ENCODE peak calls at places on chromosomes 12 and 14, in ten cellular contexts. P is uterus; S is CD8-positive, alpha-beta memory T cell; F is IMR-90; U is thoracic aorta; Y is pancreas; W is right cardiac atrium; B is sigmoid colon; R is coronary artery; J is fibroblast of lung. C is an unnamed sample.

GRCh38 chr14:105416671-105417070 is 3.0 kb upstream of the MTA1 start:
- DNase-seq in J (no peak), P (no peak), S (no peak), U (no peak), R (no peak), W (no peak), F (no peak), Y (no peak), B (no peak), C (no peak)

GRCh38 chr14:23528555-23528954 is 23.0 kb downstream of the ZFHX2 start:
- DNase-seq in J (no peak), B (no peak), S (no peak), F (no peak), R (no peak), Y (no peak), P (no peak), U (no peak), W (no peak), C (no peak)

GRCh38 chr12:85225501-85225900 is 54.5 kb upstream of the ALX1 start:
- DNase-seq in P (no peak), F (no peak), R (no peak), J (no peak), W (no peak), Y (no peak), U (no peak), S (no peak), B (no peak), C (no peak)

GRCh38 chr14:105617201-105617777 is 90.9 kb downstream of the TMEM121 start:
- DNase-seq in B (no peak), S (no peak), U (no peak), R (peak), J (no peak), F (no peak), P (no peak), Y (no peak), W (no peak), C (no peak)

GRCh38 chr12:25262696-25263095 is 12.0 kb upstream of the KRAS start:
- DNase-seq in U (no peak), P (no peak), W (no peak), Y (no peak), F (no peak), R (no peak), J (no peak), S (no peak), B (no peak), C (no peak)

GRCh38 chr12:17108877-17109520 is 503.0 kb upstream of the LMO3 start:
- DNase-seq in U (no peak), F (no peak), J (peak), P (no peak), R (no peak), W (no peak), B (no peak), Y (no peak), S (no peak), C (peak)

GRCh38 chr12:115405471-115405860 is 721.5 kb upstream of the TBX3 start:
- DNase-seq in P (no peak), J (no peak), F (no peak), U (no peak), Y (no peak), R (no peak), S (no peak), W (no peak), B (no peak), C (no peak)

GRCh38 chr12:93762059-93762719 is 85.0 kb downstream of the CRADD start:
- DNase-seq in B (no peak), J (peak), U (no peak), R (no peak), S (no peak), F (peak), P (no peak), W (no peak), Y (no peak), C (no peak)

GRCh38 chr12:57583008-57583831 is 7.8 kb upstream of the PIP4K2C start:
- DNase-seq in P (peak), B (peak), S (peak), Y (peak), J (peak), R (peak), F (peak), W (no peak), U (peak), C (peak)

GRCh38 chr12:4819654-4820053 is 90.1 kb upstream of the KCNA1 start:
- DNase-seq in F (peak), R (no peak), Y (no peak), B (no peak), P (no peak), U (peak), J (peak), S (no peak), W (no peak), C (no peak)

GRCh38 chr14:68214431-68214830 is 394.9 kb downstream of the RAD51B start:
- DNase-seq in W (no peak), S (no peak), P (no peak), J (no peak), F (no peak), R (no peak), U (no peak), Y (no peak), B (no peak), C (no peak)

GRCh38 chr14:26841920-26842741 is 244.3 kb upstream of the NOVA1 start:
- DNase-seq in P (peak), Y (peak), U (no peak), J (peak), F (peak), R (no peak), B (peak), S (no peak), W (no peak), C (no peak)

DNA sequence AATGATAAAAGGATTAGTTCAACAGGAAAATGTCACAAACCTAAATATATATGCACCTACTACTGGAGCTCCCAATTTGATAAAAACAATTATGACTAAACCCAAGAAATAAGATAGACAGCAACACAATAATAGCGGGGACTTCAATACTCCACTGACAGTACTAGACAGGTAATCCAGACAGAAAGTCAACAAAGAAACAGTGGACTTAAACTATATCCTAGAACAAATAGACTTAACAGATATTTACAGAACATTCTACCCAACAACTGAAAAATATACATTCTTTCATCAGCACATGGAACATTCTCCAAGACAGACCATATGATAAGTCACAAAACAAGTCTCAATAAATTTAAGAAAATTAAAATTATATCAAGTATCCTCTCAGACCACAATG is 28.0 kb upstream of the LGR5 start:
- DNase-seq in S (no peak), R (no peak), U (no peak), W (no peak), J (no peak), B (no peak), P (no peak), Y (no peak), F (no peak), C (no peak)
- H3K4me3 ChIP-seq in S (no peak), R (no peak), U (no peak), W (no peak), J (no peak), B (no peak), P (no peak), Y (no peak), F (no peak), C (no peak)

GRCh38 chr14:65117795-65118746 is 15.8 kb upstream of the MAX start:
- DNase-seq in S (no peak), U (no peak), B (no peak), W (no peak), Y (no peak), J (no peak), P (peak), R (no peak), F (no peak), C (peak)
- H3K27ac ChIP-seq in S (no peak), U (no peak), B (no peak), W (peak), Y (no peak), J (no peak), P (peak), R (no peak), F (no peak), C (no peak)

GRCh38 chr14:53620325-53620716 is 336.3 kb downstream of the BMP4 start:
- DNase-seq in Y (no peak), W (no peak), J (peak), B (no peak), R (no peak), P (no peak), S (no peak), F (peak), U (no peak), C (no peak)
- H3K4me3 ChIP-seq in Y (no peak), W (no peak), J (no peak), B (no peak), R (no peak), P (no peak), S (no peak), F (no peak), U (no peak), C (no peak)

DNA sequence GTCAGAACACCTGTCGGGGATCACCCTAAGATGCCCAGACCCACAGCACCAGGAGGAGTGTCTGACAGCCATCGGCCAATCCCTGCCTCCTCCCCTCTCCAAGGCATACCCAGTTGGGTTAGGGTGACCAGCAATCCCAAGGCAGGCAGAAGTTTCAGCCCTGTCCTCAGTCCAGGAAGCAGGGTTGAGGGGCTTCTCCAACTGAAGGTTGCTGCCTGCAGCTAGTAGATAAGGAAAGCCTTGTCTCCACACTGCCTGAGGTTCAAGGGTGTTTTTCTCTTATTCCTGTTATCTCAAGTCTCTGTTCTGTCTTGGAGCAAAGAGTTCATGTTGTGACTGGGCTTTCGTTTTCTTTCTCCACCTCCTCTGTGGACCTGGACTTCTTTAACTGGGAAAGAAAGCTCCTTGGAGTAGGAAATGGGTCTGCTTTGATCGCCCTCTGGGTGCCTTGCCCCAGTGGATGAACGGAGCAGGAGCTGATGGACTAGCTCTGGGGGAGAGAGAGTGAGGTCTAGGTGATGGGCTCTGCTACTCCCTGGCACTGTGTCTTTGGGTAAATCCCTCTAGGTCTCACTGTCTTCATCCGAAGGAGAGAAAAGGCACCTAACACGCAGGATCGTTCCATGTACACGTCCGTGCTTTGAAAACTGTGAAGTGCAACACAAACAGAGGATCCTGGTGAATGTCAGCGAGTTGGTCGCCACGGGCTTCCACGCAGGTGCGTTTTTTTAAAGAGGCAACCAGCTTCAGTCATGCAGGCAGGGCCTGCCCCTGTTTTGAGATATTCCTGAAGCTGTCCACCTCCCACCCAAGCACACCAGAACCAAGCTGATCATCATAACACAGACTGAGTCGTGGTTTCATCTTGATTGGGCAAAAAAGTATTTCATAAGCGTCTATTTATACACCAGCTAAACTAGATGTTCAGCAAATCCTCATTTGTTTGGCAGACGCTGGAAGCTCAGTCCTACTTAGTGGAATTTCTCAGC is 52.5 kb upstream of the FOXN3 start:
- DNase-seq in U (no peak), Y (no peak), J (peak), S (no peak), W (no peak), F (peak), R (no peak), P (no peak), B (no peak), C (no peak)
- H3K27ac ChIP-seq in U (peak), Y (no peak), J (no peak), S (no peak), W (no peak), F (no peak), R (peak), P (no peak), B (no peak), C (no peak)

GRCh38 chr12:6952860-6953416 is 1.8 kb downstream of the PTPN6 start:
- DNase-seq in F (no peak), S (peak), W (no peak), J (no peak), P (no peak), R (no peak), B (peak), Y (no peak), U (no peak), C (no peak)

GRCh38 chr12:6955462-6956331 is 4.5 kb downstream of the PTPN6 start:
- DNase-seq in S (peak), W (peak), B (peak), P (no peak), F (no peak), J (no peak), Y (peak), R (no peak), U (no peak), C (no peak)

GRCh38 chr12:6954754-6955461 is 3.8 kb downstream of the PTPN6 start:
- DNase-seq in U (no peak), B (peak), F (no peak), W (peak), Y (peak), R (no peak), S (peak), P (no peak), J (no peak), C (no peak)

GRCh38 chr12:6953417-6954315 is 2.5 kb downstream of the PTPN6 start:
- DNase-seq in S (peak), P (no peak), J (peak), R (peak), U (no peak), Y (peak), B (peak), W (peak), F (no peak), C (peak)

GRCh38 chr12:6954316-6954710 is 3.2 kb downstream of the PTPN6 start:
- DNase-seq in J (no peak), W (peak), B (no peak), P (no peak), S (no peak), F (no peak), R (no peak), U (no peak), Y (no peak), C (no peak)
- H3K4me3 ChIP-seq in J (no peak), W (no peak), B (peak), P (no peak), S (peak), F (no peak), R (no peak), U (peak), Y (no peak), C (no peak)

GRCh38 chr14:49551569-49551968 is 34.6 kb downstream of the RPS29 start:
- DNase-seq in U (no peak), P (no peak), R (no peak), S (no peak), F (no peak), W (no peak), Y (no peak), B (no peak), J (no peak), C (no peak)
- H3K27ac ChIP-seq in U (no peak), P (no peak), R (no peak), S (no peak), F (no peak), W (no peak), Y (no peak), B (no peak), J (no peak), C (no peak)

GRCh38 chr14:70884595-70885342 is 22.5 kb upstream of the PCNX1 start:
- DNase-seq in F (no peak), Y (no peak), J (peak), R (no peak), W (no peak), P (no peak), B (no peak), U (no peak), S (no peak), C (no peak)

GRCh38 chr14:70888151-70888499 is 19.1 kb upstream of the PCNX1 start:
- DNase-seq in S (no peak), F (no peak), W (no peak), U (no peak), P (no peak), J (no peak), R (no peak), Y (no peak), B (no peak), C (no peak)

GRCh38 chr14:70887207-70888150 is 19.8 kb upstream of the PCNX1 start:
- DNase-seq in R (no peak), W (no peak), Y (no peak), J (peak), U (no peak), F (peak), S (no peak), B (no peak), P (no peak), C (no peak)

GRCh38 chr14:70885343-70886014 is 21.8 kb upstream of the PCNX1 start:
- DNase-seq in F (no peak), B (no peak), S (no peak), P (no peak), R (no peak), W (no peak), J (no peak), U (no peak), Y (no peak), C (no peak)

DNA sequence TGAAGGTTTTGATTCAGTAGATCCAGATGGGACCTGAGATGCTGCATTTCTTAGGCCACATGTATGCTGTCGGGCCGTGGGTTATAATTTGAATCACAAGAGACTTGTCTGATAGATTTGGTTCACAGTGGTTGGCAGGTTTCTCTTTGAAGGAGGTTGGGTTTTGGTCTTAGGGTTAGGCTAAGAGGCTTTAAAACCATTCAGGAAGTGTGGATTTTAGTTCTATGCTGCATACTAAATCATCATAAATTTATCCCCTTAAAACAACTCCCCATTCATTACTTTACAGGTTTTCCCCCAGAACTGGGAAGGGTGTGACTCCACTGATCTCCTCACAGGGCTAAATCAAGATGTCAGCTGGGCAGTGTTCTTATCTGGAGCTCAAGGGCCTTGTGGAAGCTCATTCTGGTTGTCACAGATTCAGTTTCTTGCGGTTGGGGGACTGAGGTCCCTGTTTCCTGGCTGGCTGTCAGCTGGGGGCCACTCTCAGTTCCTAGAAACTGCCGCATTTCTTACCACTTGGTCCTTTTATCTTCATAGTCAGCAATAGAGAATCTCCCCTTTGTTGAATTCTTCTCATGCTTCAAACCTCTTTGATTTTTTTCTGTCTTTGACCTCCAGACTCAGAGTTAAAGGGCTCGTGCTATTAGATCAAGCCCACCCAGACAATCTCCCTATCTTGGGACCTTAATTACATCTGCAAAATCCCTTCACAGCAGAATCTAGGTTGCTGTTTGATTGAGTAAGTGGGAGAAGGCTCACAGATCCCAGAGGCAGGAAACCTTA is 20.6 kb upstream of the PCNX1 start:
- DNase-seq in U (no peak), F (no peak), S (peak), J (no peak), Y (no peak), W (no peak), B (no peak), P (no peak), R (no peak), C (no peak)
- H3K4me3 ChIP-seq in U (peak), F (no peak), S (peak), J (no peak), Y (no peak), W (no peak), B (no peak), P (no peak), R (no peak), C (no peak)

DNA sequence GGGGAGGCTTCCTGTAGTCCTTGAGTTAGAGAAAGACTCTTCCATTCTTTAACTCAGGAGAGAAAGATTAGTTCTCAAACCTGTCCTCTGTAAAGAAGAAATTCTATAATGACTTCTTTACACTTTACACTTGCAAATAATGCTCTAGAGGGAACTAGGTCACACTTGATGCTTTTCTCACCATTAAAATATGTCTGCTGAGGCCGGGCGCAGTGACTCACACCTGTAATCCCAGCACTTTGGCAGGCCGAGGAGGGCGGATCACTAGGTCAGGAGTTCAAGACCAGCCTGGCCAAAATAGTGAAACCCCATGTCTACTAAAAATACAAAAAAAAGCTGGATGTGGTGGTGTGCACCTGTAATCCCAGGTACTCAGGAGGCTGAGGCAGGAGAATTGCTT is 6.3 kb downstream of the NTN4 start:
- DNase-seq in U (no peak), F (peak), B (no peak), W (no peak), P (no peak), S (no peak), R (no peak), J (peak), Y (no peak), C (no peak)
- H3K27ac ChIP-seq in U (no peak), F (no peak), B (no peak), W (no peak), P (no peak), S (no peak), R (no peak), J (no peak), Y (no peak), C (no peak)

GRCh38 chr12:49415426-49416040 is 48.3 kb downstream of the SPATS2 start:
- DNase-seq in F (no peak), P (no peak), W (no peak), J (peak), U (no peak), Y (no peak), R (no peak), S (no peak), B (no peak), C (no peak)
- H3K4me3 ChIP-seq in F (no peak), P (no peak), W (no peak), J (no peak), U (no peak), Y (no peak), R (no peak), S (no peak), B (no peak), C (no peak)

GRCh38 chr12:54437243-54437642 is 18.2 kb upstream of the ITGA5 start:
- DNase-seq in Y (no peak), S (no peak), B (no peak), R (no peak), F (no peak), U (no peak), W (no peak), P (no peak), J (no peak), C (no peak)

GRCh38 chr12:54438506-54438905 is 19.4 kb upstream of the ITGA5 start:
- DNase-seq in R (no peak), J (no peak), S (no peak), U (no peak), P (no peak), F (no peak), W (no peak), Y (no peak), B (no peak), C (no peak)

GRCh38 chr12:54439521-54440255 is 20.6 kb upstream of the ITGA5 start:
- DNase-seq in W (no peak), F (peak), P (no peak), R (peak), Y (no peak), J (peak), B (no peak), S (no peak), U (no peak), C (peak)

GRCh38 chr12:54437697-54438096 is 18.6 kb upstream of the ITGA5 start:
- DNase-seq in U (no peak), W (no peak), F (no peak), P (no peak), S (no peak), R (no peak), B (no peak), Y (no peak), J (no peak), C (no peak)

GRCh38 chr12:54439096-54439495 is 20.0 kb upstream of the ITGA5 start:
- DNase-seq in J (no peak), R (no peak), P (no peak), W (no peak), B (no peak), U (no peak), Y (no peak), F (no peak), S (no peak), C (no peak)
- H3K27ac ChIP-seq in J (no peak), R (no peak), P (peak), W (peak), B (peak), U (peak), Y (no peak), F (no peak), S (no peak), C (no peak)